ENCODE peak calls at places on chromosomes 13 and 19, in four cellular contexts. Z, P, V and T are unnamed samples.

GRCh38 chr19:28074773-28075172 is 1138.2 kb downstream of the UQCRFS1 start:
- DNase-seq in Z (no peak), P (no peak), V (no peak), T (no peak)

GRCh38 chr13:44280461-44280860 is 93.2 kb upstream of the SERP2 start:
- DNase-seq in Z (no peak), P (no peak), V (no peak), T (no peak)

GRCh38 chr13:99655351-99656091 is 154.2 kb downstream of the TM9SF2 start:
- DNase-seq in Z (no peak), P (no peak), V (no peak), T (no peak)

GRCh38 chr19:55452381-55453325 is 8.8 kb downstream of the ISOC2 start:
- DNase-seq in Z (peak; percentile 94), P (peak; percentile 82), V (peak; percentile 86), T (peak; percentile 80)

GRCh38 chr19:45161715-45162463 is 1.1 kb upstream of the NKPD1 start:
- DNase-seq in Z (peak; percentile 93), P (no peak), V (no peak), T (no peak)

GRCh38 chr13:100673376-100673830 is 1.2 kb downstream of the TMTC4 start:
- DNase-seq in Z (no peak), P (no peak), V (no peak), T (no peak)

GRCh38 chr13:46552888-46553520 is at the start of gene LRCH1:
- DNase-seq in Z (peak; percentile 72), P (peak; percentile 76), V (peak; percentile 39), T (peak; percentile 51)

GRCh38 chr13:77595166-77595810 is 59.8 kb downstream of the SCEL start:
- DNase-seq in Z (no peak), P (peak; percentile 86), V (no peak), T (no peak)

GRCh38 chr19:33407140-33407551 is 33.6 kb downstream of the CEBPG start:
- DNase-seq in Z (no peak), P (no peak), V (no peak), T (no peak)

GRCh38 chr19:8973501-8974091 is 36.6 kb downstream of the MUC16 start:
- DNase-seq in Z (peak; percentile 13), P (no peak), V (no peak), T (no peak)

GRCh38 chr13:27043013-27043412 is 128.6 kb downstream of the USP12 start:
- DNase-seq in Z (no peak), P (no peak), V (no peak), T (no peak)

GRCh38 chr19:32154418-32154817 is 191.0 kb upstream of the ZNF507 start:
- DNase-seq in Z (no peak), P (no peak), V (no peak), T (no peak)

GRCh38 chr13:47241446-47241845 is 344.6 kb upstream of the HTR2A start:
- DNase-seq in Z (no peak), P (no peak), V (no peak), T (no peak)

GRCh38 chr19:7970716-7971448 is 27.4 kb upstream of the TIMM44 start:
- DNase-seq in Z (peak; percentile 80), P (peak; percentile 26), V (no peak), T (no peak)

GRCh38 chr13:19606152-19606551 is 27.3 kb upstream of the MPHOSPH8 start:
- DNase-seq in Z (no peak), P (peak; percentile 7), V (no peak), T (no peak)

GRCh38 chr19:29367701-29368306 is 154.9 kb upstream of the UQCRFS1 start:
- DNase-seq in Z (no peak), P (no peak), V (no peak), T (no peak)

GRCh38 chr13:44756411-44756810 is 180.3 kb upstream of the TSC22D1 start:
- DNase-seq in Z (no peak), P (no peak), V (no peak), T (no peak)

GRCh38 chr13:31008400-31009115 is 76.1 kb downstream of the TEX26 start:
- DNase-seq in Z (no peak), P (no peak), V (no peak), T (no peak)

GRCh38 chr19:48735031-48735615 is 5.3 kb downstream of the RASIP1 start:
- DNase-seq in Z (no peak), P (peak; percentile 74), V (no peak), T (no peak)

GRCh38 chr19:1073956-1074511 is 7.1 kb downstream of the ARHGAP45 start:
- DNase-seq in Z (no peak), P (no peak), V (no peak), T (no peak)

GRCh38 chr19:15400521-15401396 is 18.0 kb downstream of the AKAP8L start:
- DNase-seq in Z (no peak), P (no peak), V (no peak), T (no peak)

GRCh38 chr19:58573658-58574164 is 576 bp upstream of the MZF1 start:
- DNase-seq in Z (no peak), P (no peak), V (no peak), T (no peak)

GRCh38 chr19:54186934-54187381 is 2.4 kb downstream of the MBOAT7 start:
- DNase-seq in Z (no peak), P (no peak), V (no peak), T (no peak)

GRCh38 chr19:48152552-48152951 is 17.6 kb downstream of the LIG1 start:
- DNase-seq in Z (peak; percentile 59), P (peak; percentile 58), V (peak; percentile 4), T (no peak)

GRCh38 chr13:52010890-52011689 is at the start of gene ATP7B:
- DNase-seq in Z (peak; percentile 29), P (peak; percentile 50), V (no peak), T (no peak)

GRCh38 chr13:31962661-31963345 is 68.8 kb upstream of the FRY start:
- DNase-seq in Z (peak; percentile 8), P (no peak), V (no peak), T (no peak)

GRCh38 chr19:56538761-56539263 is at the start of gene ZFP28:
- DNase-seq in Z (no peak), P (peak; percentile 82), V (peak; percentile 30), T (no peak)

GRCh38 chr19:19531951-19532805 is 3.5 kb downstream of the YJEFN3 start:
- DNase-seq in Z (peak; percentile 91), P (peak; percentile 40), V (no peak), T (peak; percentile 30)

GRCh38 chr13:27578121-27579030 is 42.0 kb downstream of the LNX2 start:
- DNase-seq in Z (no peak), P (no peak), V (no peak), T (no peak)

GRCh38 chr19:51809787-51810186 is 14.8 kb downstream of the FPR3 start:
- DNase-seq in Z (no peak), P (no peak), V (no peak), T (no peak)

GRCh38 chr13:82305588-82305987 is 1576.7 kb downstream of the SLITRK1 start:
- DNase-seq in Z (no peak), P (no peak), V (no peak), T (no peak)

GRCh38 chr19:575527-576506 is 3.4 kb downstream of the BSG start:
- DNase-seq in Z (no peak), P (no peak), V (no peak), T (no peak)